ENCODE peak calls at places on chromosomes 5 and 9, in four cellular contexts. One of them, this sample, is unnamed.

GRCh38 chr9:88387733-88388202 is 476 bp upstream of the SPIN1 start:
- DNase-seq in mesendoderm: peak; percentile 81
- DNase-seq in H1: no peak
- DNase-seq in H9: no peak
- DNase-seq in this sample: peak; percentile 52

GRCh38 chr9:23819403-23819802 is 6.6 kb downstream of the ELAVL2 start:
- DNase-seq in H9: no peak
- DNase-seq in H1: no peak
- DNase-seq in mesendoderm: peak; percentile 52
- DNase-seq in this sample: no peak

GRCh38 chr9:105053209-105053652 is 125.3 kb upstream of the ABCA1 start:
- DNase-seq in H9: no peak
- DNase-seq in H1: no peak
- DNase-seq in mesendoderm: no peak
- DNase-seq in this sample: peak; percentile 94

GRCh38 chr5:126178521-126178920 is 244.7 kb upstream of the GRAMD2B start:
- DNase-seq in H9: no peak
- DNase-seq in H1: no peak
- DNase-seq in mesendoderm: no peak
- DNase-seq in this sample: peak; percentile 17

GRCh38 chr5:110963495-110963894 is 108.0 kb upstream of the TSLP start:
- DNase-seq in H9: no peak
- DNase-seq in H1: no peak
- DNase-seq in mesendoderm: no peak
- DNase-seq in this sample: no peak

GRCh38 chr5:150486402-150487198 is 21.3 kb upstream of the NDST1 start:
- DNase-seq in H1: peak; percentile 86
- DNase-seq in H9: peak; percentile 89
- DNase-seq in mesendoderm: peak; percentile 97
- DNase-seq in this sample: peak; percentile 48

GRCh38 chr5:120803282-120803681 is 339.2 kb downstream of the PRR16 start:
- DNase-seq in mesendoderm: peak; percentile 11
- DNase-seq in H1: no peak
- DNase-seq in H9: no peak
- DNase-seq in this sample: peak; percentile 54

GRCh38 chr5:106784846-106785245 is 885.9 kb downstream of the EFNA5 start:
- DNase-seq in mesendoderm: no peak
- DNase-seq in H9: no peak
- DNase-seq in H1: no peak
- DNase-seq in this sample: no peak

GRCh38 chr9:120873512-120873911 is 3.5 kb downstream of the PHF19 start:
- DNase-seq in H9: peak; percentile 99
- DNase-seq in H1: peak; percentile 77
- DNase-seq in mesendoderm: peak; percentile 90
- DNase-seq in this sample: no peak

GRCh38 chr5:135446186-135446585 is 962 bp downstream of the DCANP1 start:
- DNase-seq in H9: peak; percentile 9
- DNase-seq in H1: peak; percentile 31
- DNase-seq in mesendoderm: no peak
- DNase-seq in this sample: no peak

GRCh38 chr5:1699394-1699793 is 100.2 kb downstream of the MRPL36 start:
- DNase-seq in mesendoderm: no peak
- DNase-seq in H9: no peak
- DNase-seq in H1: peak; percentile 31
- DNase-seq in this sample: no peak

GRCh38 chr9:122261469-122261881 is 3.2 kb downstream of the RBM18 start:
- DNase-seq in mesendoderm: no peak
- DNase-seq in H1: no peak
- DNase-seq in H9: no peak
- DNase-seq in this sample: peak; percentile 67

GRCh38 chr5:66519626-66520025 is 76.6 kb upstream of the MAST4 start:
- DNase-seq in H9: no peak
- DNase-seq in mesendoderm: no peak
- DNase-seq in H1: no peak
- DNase-seq in this sample: no peak

GRCh38 chr5:1510151-1510561 is 13.6 kb downstream of the LPCAT1 start:
- DNase-seq in H1: no peak
- DNase-seq in H9: peak; percentile 18
- DNase-seq in mesendoderm: no peak
- DNase-seq in this sample: no peak

GRCh38 chr9:97364769-97365490 is 47.0 kb upstream of the TDRD7 start:
- DNase-seq in mesendoderm: no peak
- DNase-seq in H9: no peak
- DNase-seq in H1: no peak
- DNase-seq in this sample: no peak

GRCh38 chr9:70924905-70925547 is 196.4 kb downstream of the TRPM3 start:
- DNase-seq in H1: no peak
- DNase-seq in H9: peak; percentile 36
- DNase-seq in mesendoderm: peak; percentile 75
- DNase-seq in this sample: peak; percentile 84

GRCh38 chr5:147613359-147613758 is 103.5 kb upstream of the DPYSL3 start:
- DNase-seq in mesendoderm: no peak
- DNase-seq in H9: no peak
- DNase-seq in H1: no peak
- DNase-seq in this sample: peak; percentile 49

GRCh38 chr9:35718726-35719511 is 13.1 kb downstream of the TLN1 start:
- DNase-seq in mesendoderm: no peak
- DNase-seq in H1: no peak
- DNase-seq in H9: no peak
- DNase-seq in this sample: no peak

GRCh38 chr9:12759767-12760166 is 15.1 kb upstream of the LURAP1L start:
- DNase-seq in mesendoderm: no peak
- DNase-seq in H9: no peak
- DNase-seq in H1: no peak
- DNase-seq in this sample: peak; percentile 73

GRCh38 chr5:98865690-98866089 is 63.1 kb downstream of the CHD1 start:
- DNase-seq in H9: no peak
- DNase-seq in H1: no peak
- DNase-seq in mesendoderm: no peak
- DNase-seq in this sample: no peak

GRCh38 chr9:35366627-35367026 is 123.3 kb upstream of the RUSC2 start:
- DNase-seq in mesendoderm: no peak
- DNase-seq in H9: no peak
- DNase-seq in H1: no peak
- DNase-seq in this sample: no peak

GRCh38 chr5:141811287-141812155 is 66.7 kb downstream of the PCDH1 start:
- DNase-seq in mesendoderm: peak; percentile 76
- DNase-seq in H9: peak; percentile 82
- DNase-seq in H1: peak; percentile 89
- DNase-seq in this sample: no peak

GRCh38 chr5:141808857-141809256 is 69.4 kb downstream of the PCDH1 start:
- DNase-seq in mesendoderm: no peak
- DNase-seq in H1: no peak
- DNase-seq in H9: no peak
- DNase-seq in this sample: no peak

GRCh38 chr5:141810702-141811101 is 67.5 kb downstream of the PCDH1 start:
- DNase-seq in H1: no peak
- DNase-seq in H9: no peak
- DNase-seq in mesendoderm: no peak
- DNase-seq in this sample: no peak

GRCh38 chr5:141807732-141808131 is 70.5 kb downstream of the PCDH1 start:
- DNase-seq in H9: no peak
- DNase-seq in H1: no peak
- DNase-seq in mesendoderm: no peak
- DNase-seq in this sample: no peak

DNA sequence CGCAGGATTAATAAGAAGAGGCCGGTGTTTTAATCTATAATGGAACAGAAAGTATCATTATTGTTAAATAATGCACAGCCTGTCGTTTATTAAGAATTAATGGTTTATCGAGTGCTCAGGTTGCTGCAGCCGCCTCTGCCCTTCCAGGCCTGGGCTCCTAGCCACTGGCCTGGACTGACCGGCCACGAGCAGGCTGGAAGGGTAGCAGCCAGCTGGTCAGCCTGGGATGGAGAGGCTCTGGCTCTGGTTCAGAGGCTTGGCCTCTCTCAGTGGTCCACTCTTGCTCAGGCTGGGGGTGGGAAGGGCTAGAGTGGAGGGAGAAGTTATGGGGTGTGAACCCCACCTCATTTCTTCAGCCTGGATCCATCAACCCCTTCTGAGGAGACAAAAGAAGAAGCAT is 68.5 kb downstream of the PCDH1 start:
- DNase-seq in H9: no peak
- DNase-seq in H1: no peak
- DNase-seq in mesendoderm: no peak
- DNase-seq in this sample: no peak
- H4K5ac ChIP-seq in H9: no peak overlapping the region
- H4K5ac ChIP-seq in H1: no peak overlapping the region
- H4K5ac ChIP-seq in mesendoderm: no peak overlapping the region
- H4K5ac ChIP-seq in this sample: no peak overlapping the region

GRCh38 chr9:917730-918129 is 58.7 kb upstream of the DMRT3 start:
- DNase-seq in mesendoderm: no peak
- DNase-seq in H9: no peak
- DNase-seq in H1: no peak
- DNase-seq in this sample: no peak
- H4K5ac ChIP-seq in mesendoderm: no peak overlapping the region
- H4K5ac ChIP-seq in H9: no peak overlapping the region
- H4K5ac ChIP-seq in H1: no peak overlapping the region
- H4K5ac ChIP-seq in this sample: no peak overlapping the region

GRCh38 chr5:174309131-174309845 is 263.8 kb downstream of the NSG2 start:
- DNase-seq in H9: peak; percentile 22
- DNase-seq in mesendoderm: no peak
- DNase-seq in H1: peak; percentile 41
- DNase-seq in this sample: no peak
- H4K5ac ChIP-seq in H9: no peak overlapping the region
- H4K5ac ChIP-seq in mesendoderm: no peak overlapping the region
- H4K5ac ChIP-seq in H1: no peak overlapping the region
- H4K5ac ChIP-seq in this sample: no peak overlapping the region

GRCh38 chr5:159231167-159231566 is 21.8 kb upstream of the RNF145 start:
- DNase-seq in H1: no peak
- DNase-seq in mesendoderm: no peak
- DNase-seq in H9: no peak
- DNase-seq in this sample: peak; percentile 31

GRCh38 chr5:159224471-159224870 is 15.1 kb upstream of the RNF145 start:
- DNase-seq in mesendoderm: no peak
- DNase-seq in H1: no peak
- DNase-seq in H9: no peak
- DNase-seq in this sample: no peak

GRCh38 chr5:159230657-159231056 is 21.3 kb upstream of the RNF145 start:
- DNase-seq in mesendoderm: peak; percentile 28
- DNase-seq in H1: no peak
- DNase-seq in H9: no peak
- DNase-seq in this sample: no peak

GRCh38 chr5:159226451-159226850 is 17.1 kb upstream of the RNF145 start:
- DNase-seq in H1: no peak
- DNase-seq in mesendoderm: no peak
- DNase-seq in H9: no peak
- DNase-seq in this sample: no peak

GRCh38 chr5:159227452-159227851 is 18.1 kb upstream of the RNF145 start:
- DNase-seq in mesendoderm: no peak
- DNase-seq in H1: no peak
- DNase-seq in H9: no peak
- DNase-seq in this sample: no peak
- H4K5ac ChIP-seq in mesendoderm: no peak overlapping the region
- H4K5ac ChIP-seq in H1: no peak overlapping the region
- H4K5ac ChIP-seq in H9: no peak overlapping the region
- H4K5ac ChIP-seq in this sample: no peak overlapping the region

GRCh38 chr9:1421436-1421835 is 371.3 kb downstream of the DMRT2 start:
- DNase-seq in H1: no peak
- DNase-seq in H9: no peak
- DNase-seq in mesendoderm: no peak
- DNase-seq in this sample: no peak
- H4K5ac ChIP-seq in H1: no peak overlapping the region
- H4K5ac ChIP-seq in H9: no peak overlapping the region
- H4K5ac ChIP-seq in mesendoderm: no peak overlapping the region
- H4K5ac ChIP-seq in this sample: no peak overlapping the region

DNA sequence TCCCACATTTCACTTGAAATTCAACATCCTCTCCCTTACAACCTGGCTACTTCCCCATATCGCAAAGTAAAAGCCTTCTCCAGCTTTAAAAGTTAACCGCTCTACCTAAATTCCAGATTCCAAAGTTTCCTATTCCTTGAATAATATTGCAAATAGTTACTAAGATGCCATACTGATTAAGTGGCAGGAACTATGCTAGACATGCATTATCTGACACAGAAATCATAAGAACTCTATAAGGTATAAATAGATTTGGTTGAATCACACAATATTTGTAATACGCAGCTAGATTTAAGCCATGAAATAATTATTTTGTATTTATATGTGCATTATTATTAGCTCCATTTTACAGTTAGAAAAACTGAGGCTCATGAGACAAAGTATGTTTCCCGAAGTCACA is 92.8 kb downstream of the NFIB start:
- DNase-seq in H9: no peak
- DNase-seq in H1: no peak
- DNase-seq in mesendoderm: no peak
- DNase-seq in this sample: peak; percentile 30
- H4K5ac ChIP-seq in H9: no peak overlapping the region
- H4K5ac ChIP-seq in H1: no peak overlapping the region
- H4K5ac ChIP-seq in mesendoderm: no peak overlapping the region
- H4K5ac ChIP-seq in this sample: peak overlapping the region; percentile 45

GRCh38 chr9:133967024-133967741 is 24.9 kb downstream of the VAV2 start:
- DNase-seq in mesendoderm: no peak
- DNase-seq in H1: no peak
- DNase-seq in H9: no peak
- DNase-seq in this sample: no peak

GRCh38 chr9:133968428-133968827 is 23.7 kb downstream of the VAV2 start:
- DNase-seq in H9: no peak
- DNase-seq in H1: no peak
- DNase-seq in mesendoderm: no peak
- DNase-seq in this sample: no peak

GRCh38 chr9:133970581-133970900 is 21.6 kb downstream of the VAV2 start:
- DNase-seq in H9: no peak
- DNase-seq in mesendoderm: no peak
- DNase-seq in H1: no peak
- DNase-seq in this sample: no peak

GRCh38 chr9:133969681-133970580 is 22.2 kb downstream of the VAV2 start:
- DNase-seq in H1: no peak
- DNase-seq in mesendoderm: no peak
- DNase-seq in H9: no peak
- DNase-seq in this sample: no peak

GRCh38 chr9:133968966-133969617 is 23.0 kb downstream of the VAV2 start:
- DNase-seq in H9: no peak
- DNase-seq in mesendoderm: no peak
- DNase-seq in H1: no peak
- DNase-seq in this sample: no peak
- H4K5ac ChIP-seq in H9: no peak overlapping the region
- H4K5ac ChIP-seq in mesendoderm: no peak overlapping the region
- H4K5ac ChIP-seq in H1: no peak overlapping the region
- H4K5ac ChIP-seq in this sample: no peak overlapping the region

This sample was measured in IMR-90.